ENCODE peak calls at places on chromosomes 7 and 10, in eight cellular contexts. One of them, this sample, is unnamed.
A peak's percentile ranks its signal among the peaks of the same experiment; 100 is the strongest.

GRCh38 chr10:74071151-74071550 is 73.2 kb downstream of the VCL start:
- DNase-seq in HAP-1: no peak
- DNase-seq in HEK293T: no peak
- DNase-seq in foreskin fibroblast: peak; percentile 86
- DNase-seq in AG04450: peak; percentile 82
- DNase-seq in A673: no peak
- DNase-seq in Right ventricle myocardium superior: no peak
- DNase-seq in stimulated activated CD8-positive, alpha-beta memory T cell treated with anti-CD3 and anti-CD28 coated beads, Interleukin-12 subunit alpha, Interleukin-12 subunit beta, amount 100 ng/mL, for 1 hour: no peak
- DNase-seq in this sample: peak; percentile 79

GRCh38 chr10:1149793-1150637 is 93.8 kb downstream of the WDR37 start:
- DNase-seq in HAP-1: no peak
- DNase-seq in HEK293T: no peak
- DNase-seq in foreskin fibroblast: no peak
- DNase-seq in AG04450: no peak
- DNase-seq in A673: no peak
- DNase-seq in Right ventricle myocardium superior: peak; percentile 60
- DNase-seq in stimulated activated CD8-positive, alpha-beta memory T cell treated with anti-CD3 and anti-CD28 coated beads, Interleukin-12 subunit alpha, Interleukin-12 subunit beta, amount 100 ng/mL, for 1 hour: no peak
- DNase-seq in this sample: no peak

GRCh38 chr10:125629758-125630376 is 53.1 kb downstream of the TEX36 start:
- DNase-seq in HAP-1: no peak
- DNase-seq in HEK293T: peak; percentile 68
- DNase-seq in foreskin fibroblast: peak; percentile 12
- DNase-seq in AG04450: peak; percentile 10
- DNase-seq in A673: peak; percentile 77
- DNase-seq in Right ventricle myocardium superior: no peak
- DNase-seq in stimulated activated CD8-positive, alpha-beta memory T cell treated with anti-CD3 and anti-CD28 coated beads, Interleukin-12 subunit alpha, Interleukin-12 subunit beta, amount 100 ng/mL, for 1 hour: no peak
- DNase-seq in this sample: peak; percentile 20

GRCh38 chr7:33457041-33457440 is 327.7 kb downstream of the BBS9 start:
- DNase-seq in HAP-1: no peak
- DNase-seq in HEK293T: no peak
- DNase-seq in foreskin fibroblast: no peak
- DNase-seq in AG04450: no peak
- DNase-seq in A673: no peak
- DNase-seq in Right ventricle myocardium superior: no peak
- DNase-seq in stimulated activated CD8-positive, alpha-beta memory T cell treated with anti-CD3 and anti-CD28 coated beads, Interleukin-12 subunit alpha, Interleukin-12 subunit beta, amount 100 ng/mL, for 1 hour: no peak
- DNase-seq in this sample: no peak

GRCh38 chr10:29828978-29829377 is 194.2 kb upstream of the SVIL start:
- DNase-seq in HAP-1: no peak
- DNase-seq in HEK293T: no peak
- DNase-seq in foreskin fibroblast: no peak
- DNase-seq in AG04450: no peak
- DNase-seq in A673: no peak
- DNase-seq in Right ventricle myocardium superior: no peak
- DNase-seq in stimulated activated CD8-positive, alpha-beta memory T cell treated with anti-CD3 and anti-CD28 coated beads, Interleukin-12 subunit alpha, Interleukin-12 subunit beta, amount 100 ng/mL, for 1 hour: no peak
- DNase-seq in this sample: no peak

GRCh38 chr10:38094923-38095574 is 912 bp downstream of the ZNF37A start:
- DNase-seq in HAP-1: no peak
- DNase-seq in HEK293T: peak; percentile 3
- DNase-seq in foreskin fibroblast: no peak
- DNase-seq in AG04450: no peak
- DNase-seq in A673: no peak
- DNase-seq in Right ventricle myocardium superior: no peak
- DNase-seq in stimulated activated CD8-positive, alpha-beta memory T cell treated with anti-CD3 and anti-CD28 coated beads, Interleukin-12 subunit alpha, Interleukin-12 subunit beta, amount 100 ng/mL, for 1 hour: no peak
- DNase-seq in this sample: peak; percentile 2

GRCh38 chr10:77784856-77785255 is 141.7 kb downstream of the DLG5 start:
- DNase-seq in HAP-1: no peak
- DNase-seq in HEK293T: no peak
- DNase-seq in foreskin fibroblast: peak; percentile 88
- DNase-seq in AG04450: peak; percentile 75
- DNase-seq in A673: no peak
- DNase-seq in Right ventricle myocardium superior: no peak
- DNase-seq in stimulated activated CD8-positive, alpha-beta memory T cell treated with anti-CD3 and anti-CD28 coated beads, Interleukin-12 subunit alpha, Interleukin-12 subunit beta, amount 100 ng/mL, for 1 hour: no peak
- DNase-seq in this sample: peak; percentile 67

GRCh38 chr10:15703167-15703880 is 16.4 kb downstream of the ITGA8 start:
- DNase-seq in HAP-1: no peak
- DNase-seq in HEK293T: no peak
- DNase-seq in foreskin fibroblast: peak; percentile 32
- DNase-seq in AG04450: no peak
- DNase-seq in A673: peak; percentile 84
- DNase-seq in Right ventricle myocardium superior: no peak
- DNase-seq in stimulated activated CD8-positive, alpha-beta memory T cell treated with anti-CD3 and anti-CD28 coated beads, Interleukin-12 subunit alpha, Interleukin-12 subunit beta, amount 100 ng/mL, for 1 hour: no peak
- DNase-seq in this sample: no peak

GRCh38 chr10:118210276-118210675 is 131.8 kb downstream of the FAM204A start:
- DNase-seq in HAP-1: no peak
- DNase-seq in HEK293T: no peak
- DNase-seq in foreskin fibroblast: peak; percentile 6
- DNase-seq in AG04450: no peak
- DNase-seq in A673: no peak
- DNase-seq in Right ventricle myocardium superior: no peak
- DNase-seq in stimulated activated CD8-positive, alpha-beta memory T cell treated with anti-CD3 and anti-CD28 coated beads, Interleukin-12 subunit alpha, Interleukin-12 subunit beta, amount 100 ng/mL, for 1 hour: no peak
- DNase-seq in this sample: no peak

GRCh38 chr7:93890464-93891068 is at the start of gene TFPI2:
- DNase-seq in HAP-1: peak; percentile 39
- DNase-seq in HEK293T: peak; percentile 27
- DNase-seq in foreskin fibroblast: peak; percentile 45
- DNase-seq in AG04450: no peak
- DNase-seq in A673: peak; percentile 52
- DNase-seq in Right ventricle myocardium superior: peak; percentile 37
- DNase-seq in stimulated activated CD8-positive, alpha-beta memory T cell treated with anti-CD3 and anti-CD28 coated beads, Interleukin-12 subunit alpha, Interleukin-12 subunit beta, amount 100 ng/mL, for 1 hour: no peak
- DNase-seq in this sample: peak; percentile 29

GRCh38 chr10:131491195-131491594 is 179.7 kb upstream of the TCERG1L start:
- DNase-seq in HAP-1: no peak
- DNase-seq in HEK293T: no peak
- DNase-seq in foreskin fibroblast: no peak
- DNase-seq in AG04450: no peak
- DNase-seq in A673: no peak
- DNase-seq in Right ventricle myocardium superior: no peak
- DNase-seq in stimulated activated CD8-positive, alpha-beta memory T cell treated with anti-CD3 and anti-CD28 coated beads, Interleukin-12 subunit alpha, Interleukin-12 subunit beta, amount 100 ng/mL, for 1 hour: no peak
- DNase-seq in this sample: no peak

GRCh38 chr10:78806805-78807221 is 262.0 kb upstream of the ZMIZ1 start:
- DNase-seq in HAP-1: no peak
- DNase-seq in HEK293T: no peak
- DNase-seq in foreskin fibroblast: no peak
- DNase-seq in AG04450: no peak
- DNase-seq in A673: no peak
- DNase-seq in Right ventricle myocardium superior: no peak
- DNase-seq in stimulated activated CD8-positive, alpha-beta memory T cell treated with anti-CD3 and anti-CD28 coated beads, Interleukin-12 subunit alpha, Interleukin-12 subunit beta, amount 100 ng/mL, for 1 hour: no peak
- DNase-seq in this sample: peak; percentile 13

GRCh38 chr7:31336202-31337035 is 4.1 kb downstream of the NEUROD6 start:
- DNase-seq in HAP-1: no peak
- DNase-seq in HEK293T: no peak
- DNase-seq in foreskin fibroblast: no peak
- DNase-seq in AG04450: no peak
- DNase-seq in A673: no peak
- DNase-seq in Right ventricle myocardium superior: peak; percentile 46
- DNase-seq in stimulated activated CD8-positive, alpha-beta memory T cell treated with anti-CD3 and anti-CD28 coated beads, Interleukin-12 subunit alpha, Interleukin-12 subunit beta, amount 100 ng/mL, for 1 hour: no peak
- DNase-seq in this sample: no peak

This sample was measured in AG08395.